ENCODE peak calls at places on chromosome 12, in seven cellular contexts. N, I, W, D, A, U and F are unnamed samples.
A peak's percentile ranks its signal among the peaks of the same experiment; 100 is the strongest.

GRCh38 chr12:47408171-47408871 is 297.5 kb downstream of the RPAP3 start:
- DNase-seq in N (no peak), I (peak; percentile 40), W (no peak), D (no peak), A (no peak), U (no peak), F (peak; percentile 35)

GRCh38 chr12:27966870-27967269 is 5.7 kb downstream of the PTHLH start:
- DNase-seq in N (peak; percentile 97), I (no peak), W (peak; percentile 95), D (peak; percentile 98), A (no peak), U (no peak), F (no peak)

GRCh38 chr12:108850854-108851573 is 6.4 kb downstream of the SSH1 start:
- DNase-seq in N (peak; percentile 83), I (no peak), W (peak; percentile 90), D (peak; percentile 88), A (no peak), U (no peak), F (peak; percentile 71)

GRCh38 chr12:52838871-52839446 is 4.8 kb upstream of the KRT79 start:
- DNase-seq in N (no peak), I (no peak), W (no peak), D (no peak), A (no peak), U (no peak), F (no peak)

GRCh38 chr12:46831335-46832083 is 5.7 kb upstream of the SLC38A4 start:
- DNase-seq in N (no peak), I (no peak), W (peak; percentile 3), D (no peak), A (peak; percentile 58), U (peak; percentile 84), F (no peak)

GRCh38 chr12:3231399-3231876 is 154.3 kb downstream of the TSPAN9 start:
- DNase-seq in N (peak; percentile 1), I (no peak), W (no peak), D (no peak), A (peak; percentile 68), U (peak; percentile 33), F (no peak)

GRCh38 chr12:61452076-61452475 is 808.1 kb upstream of the USP15 start:
- DNase-seq in N (no peak), I (no peak), W (no peak), D (no peak), A (no peak), U (no peak), F (no peak)

GRCh38 chr12:46874642-46875041 is 48.8 kb upstream of the SLC38A4 start:
- DNase-seq in N (no peak), I (no peak), W (peak; percentile 52), D (peak; percentile 83), A (no peak), U (no peak), F (no peak)

GRCh38 chr12:10557766-10558165 is 52.1 kb downstream of the EIF2S3B start:
- DNase-seq in N (no peak), I (no peak), W (no peak), D (no peak), A (no peak), U (no peak), F (peak; percentile 41)

GRCh38 chr12:30965613-30965985 is 39.1 kb downstream of the TSPAN11 start:
- DNase-seq in N (no peak), I (no peak), W (no peak), D (no peak), A (no peak), U (no peak), F (no peak)

GRCh38 chr12:122004633-122005071 is 17.0 kb upstream of the BCL7A start:
- DNase-seq in N (no peak), I (no peak), W (peak; percentile 13), D (peak; percentile 44), A (no peak), U (no peak), F (no peak)

GRCh38 chr12:67471810-67472209 is 176.7 kb upstream of the DYRK2 start:
- DNase-seq in N (no peak), I (no peak), W (peak; percentile 60), D (peak; percentile 22), A (no peak), U (no peak), F (no peak)

GRCh38 chr12:67593041-67593870 is 55.3 kb upstream of the DYRK2 start:
- DNase-seq in N (peak; percentile 43), I (no peak), W (peak; percentile 2), D (peak; percentile 11), A (no peak), U (no peak), F (no peak)

GRCh38 chr12:46998811-46999368 is 80.5 kb upstream of the PCED1B start:
- DNase-seq in N (peak; percentile 92), I (no peak), W (peak; percentile 78), D (peak; percentile 61), A (no peak), U (no peak), F (no peak)

GRCh38 chr12:119115296-119115905 is 63.3 kb upstream of the HSPB8 start:
- DNase-seq in N (peak; percentile 10), I (no peak), W (peak; percentile 62), D (peak; percentile 66), A (peak; percentile 70), U (no peak), F (peak; percentile 66)

GRCh38 chr12:104424955-104425354 is 31.8 kb upstream of the CHST11 start:
- DNase-seq in N (no peak), I (no peak), W (no peak), D (no peak), A (no peak), U (no peak), F (no peak)
- TF ChIP-seq CTCF in N (no peak), I (no peak), W (no peak), D (no peak), A (no peak), U (no peak), F (no peak)

GRCh38 chr12:90010089-90010488 is 301.5 kb upstream of the ATP2B1 start:
- DNase-seq in N (no peak), I (no peak), W (no peak), D (no peak), A (no peak), U (no peak), F (no peak)
- TF ChIP-seq CTCF in N (no peak), I (no peak), W (no peak), D (no peak), A (no peak), U (no peak), F (no peak)

GRCh38 chr12:96070670-96071279 is 35.4 kb upstream of the LTA4H start:
- DNase-seq in N (peak; percentile 15), I (no peak), W (peak; percentile 22), D (peak; percentile 30), A (no peak), U (no peak), F (peak; percentile 42)
- TF ChIP-seq CTCF in N (no peak), I (no peak), W (peak; percentile 20), D (no peak), A (no peak), U (no peak), F (peak; percentile 33)

GRCh38 chr12:125065753-125066570 is 727 bp downstream of the AACS start:
- DNase-seq in N (no peak), I (no peak), W (no peak), D (no peak), A (no peak), U (peak; percentile 65), F (peak; percentile 39)
- TF ChIP-seq CTCF in N (no peak), I (no peak), W (no peak), D (no peak), A (no peak), U (no peak), F (no peak)

GRCh38 chr12:108594-108993 is 42.0 kb downstream of the IQSEC3 start:
- DNase-seq in N (no peak), I (no peak), W (no peak), D (no peak), A (no peak), U (peak; percentile 85), F (no peak)
- TF ChIP-seq CTCF in N (no peak), I (no peak), W (no peak), D (no peak), A (no peak), U (no peak), F (no peak)